ENCODE peak calls at places on chromosome 4, in six cellular contexts. One of them, this sample, is unnamed.

GRCh38 chr4:69649629-69650028 is 3.4 kb downstream of the UGT2A1 start:
- DNase-seq in endothelial cell of umbilical vein: no peak
- DNase-seq in A549: no peak
- DNase-seq in HepG2: no peak
- DNase-seq in heart left ventricle: no peak
- DNase-seq in body of pancreas: no peak
- DNase-seq in this sample: no peak

GRCh38 chr4:78799551-78800495 is 23.7 kb downstream of the BMP2K start:
- DNase-seq in A549: no peak
- DNase-seq in HepG2: no peak
- DNase-seq in endothelial cell of umbilical vein: no peak
- DNase-seq in body of pancreas: no peak
- DNase-seq in heart left ventricle: no peak
- DNase-seq in this sample: no peak

GRCh38 chr4:24640433-24640832 is 56.1 kb upstream of the DHX15 start:
- DNase-seq in heart left ventricle: no peak
- DNase-seq in HepG2: no peak
- DNase-seq in endothelial cell of umbilical vein: no peak
- DNase-seq in A549: no peak
- DNase-seq in body of pancreas: no peak
- DNase-seq in this sample: no peak

GRCh38 chr4:67776746-67777145 is 22.6 kb upstream of the GNRHR start:
- DNase-seq in endothelial cell of umbilical vein: no peak
- DNase-seq in body of pancreas: no peak
- DNase-seq in HepG2: no peak
- DNase-seq in heart left ventricle: no peak
- DNase-seq in A549: no peak
- DNase-seq in this sample: no peak

GRCh38 chr4:169986369-169986768 is 39.8 kb downstream of the MFAP3L start:
- DNase-seq in HepG2: no peak
- DNase-seq in heart left ventricle: no peak
- DNase-seq in endothelial cell of umbilical vein: no peak
- DNase-seq in body of pancreas: no peak
- DNase-seq in A549: no peak
- DNase-seq in this sample: no peak

GRCh38 chr4:104044369-104044768 is 324.6 kb upstream of the TACR3 start:
- DNase-seq in heart left ventricle: no peak
- DNase-seq in A549: no peak
- DNase-seq in body of pancreas: no peak
- DNase-seq in endothelial cell of umbilical vein: no peak
- DNase-seq in HepG2: no peak
- DNase-seq in this sample: no peak

GRCh38 chr4:176970853-176971252 is 178.1 kb upstream of the VEGFC start:
- DNase-seq in body of pancreas: no peak
- DNase-seq in endothelial cell of umbilical vein: no peak
- DNase-seq in heart left ventricle: no peak
- DNase-seq in HepG2: no peak
- DNase-seq in A549: no peak
- DNase-seq in this sample: no peak

GRCh38 chr4:119833611-119834010 is 205.0 kb upstream of the PDE5A start:
- DNase-seq in body of pancreas: no peak
- DNase-seq in endothelial cell of umbilical vein: no peak
- DNase-seq in heart left ventricle: no peak
- DNase-seq in A549: no peak
- DNase-seq in HepG2: no peak
- DNase-seq in this sample: no peak

GRCh38 chr4:141447761-141448160 is 188.6 kb upstream of the IL15 start:
- DNase-seq in heart left ventricle: no peak
- DNase-seq in HepG2: no peak
- DNase-seq in A549: no peak
- DNase-seq in endothelial cell of umbilical vein: no peak
- DNase-seq in body of pancreas: no peak
- DNase-seq in this sample: no peak

GRCh38 chr4:186725422-186726149 is 1.9 kb upstream of the FAT1 start:
- DNase-seq in A549: peak; percentile 86
- DNase-seq in endothelial cell of umbilical vein: peak; percentile 43
- DNase-seq in heart left ventricle: peak; percentile 83
- DNase-seq in body of pancreas: peak; percentile 82
- DNase-seq in HepG2: peak; percentile 68
- DNase-seq in this sample: peak; percentile 33

GRCh38 chr4:8215001-8215427 is 15.9 kb downstream of the SH3TC1 start:
- DNase-seq in endothelial cell of umbilical vein: peak; percentile 20
- DNase-seq in A549: no peak
- DNase-seq in HepG2: no peak
- DNase-seq in body of pancreas: peak; percentile 62
- DNase-seq in heart left ventricle: no peak
- DNase-seq in this sample: peak; percentile 70

GRCh38 chr4:156773648-156774357 is 197.8 kb downstream of the PDGFC start:
- DNase-seq in A549: peak; percentile 2
- DNase-seq in HepG2: no peak
- DNase-seq in body of pancreas: no peak
- DNase-seq in endothelial cell of umbilical vein: no peak
- DNase-seq in heart left ventricle: no peak
- DNase-seq in this sample: no peak

GRCh38 chr4:139975830-139976272 is 178.1 kb downstream of the MAML3 start:
- DNase-seq in endothelial cell of umbilical vein: peak; percentile 68
- DNase-seq in HepG2: no peak
- DNase-seq in heart left ventricle: no peak
- DNase-seq in A549: no peak
- DNase-seq in body of pancreas: peak; percentile 78
- DNase-seq in this sample: no peak

GRCh38 chr4:182918791-182919302 is 1.7 kb upstream of the DCTD start:
- DNase-seq in body of pancreas: no peak
- DNase-seq in endothelial cell of umbilical vein: no peak
- DNase-seq in heart left ventricle: no peak
- DNase-seq in A549: no peak
- DNase-seq in HepG2: no peak
- DNase-seq in this sample: no peak

GRCh38 chr4:23333946-23334878 is 555.6 kb downstream of the PPARGC1A start:
- DNase-seq in endothelial cell of umbilical vein: no peak
- DNase-seq in A549: peak; percentile 28
- DNase-seq in HepG2: no peak
- DNase-seq in heart left ventricle: no peak
- DNase-seq in body of pancreas: peak; percentile 51
- DNase-seq in this sample: no peak

GRCh38 chr4:185540040-185540439 is 4.7 kb upstream of the PDLIM3 start:
- DNase-seq in heart left ventricle: no peak
- DNase-seq in A549: no peak
- DNase-seq in endothelial cell of umbilical vein: no peak
- DNase-seq in body of pancreas: no peak
- DNase-seq in HepG2: no peak
- DNase-seq in this sample: no peak
- TF ChIP-seq POLR2A in heart left ventricle: no peak
- TF ChIP-seq POLR2A in A549: no peak
- TF ChIP-seq POLR2A in endothelial cell of umbilical vein: no peak
- TF ChIP-seq POLR2A in body of pancreas: no peak
- TF ChIP-seq POLR2A in HepG2: no peak
- TF ChIP-seq POLR2A in this sample: no peak

GRCh38 chr4:184263910-184264732 is 46.4 kb upstream of the ENPP6 start:
- DNase-seq in body of pancreas: peak; percentile 94
- DNase-seq in A549: peak; percentile 89
- DNase-seq in HepG2: peak; percentile 87
- DNase-seq in heart left ventricle: peak; percentile 91
- DNase-seq in endothelial cell of umbilical vein: peak; percentile 85
- DNase-seq in this sample: peak; percentile 47

GRCh38 chr4:184263461-184263860 is 45.8 kb upstream of the ENPP6 start:
- DNase-seq in endothelial cell of umbilical vein: no peak
- DNase-seq in A549: no peak
- DNase-seq in body of pancreas: no peak
- DNase-seq in HepG2: no peak
- DNase-seq in heart left ventricle: no peak
- DNase-seq in this sample: no peak

GRCh38 chr4:184267206-184267608 is 49.5 kb upstream of the ENPP6 start:
- DNase-seq in A549: no peak
- DNase-seq in body of pancreas: no peak
- DNase-seq in heart left ventricle: no peak
- DNase-seq in HepG2: no peak
- DNase-seq in endothelial cell of umbilical vein: no peak
- DNase-seq in this sample: no peak

GRCh38 chr4:184267673-184268573 is 50.2 kb upstream of the ENPP6 start:
- DNase-seq in HepG2: peak; percentile 43
- DNase-seq in A549: peak; percentile 58
- DNase-seq in heart left ventricle: peak; percentile 55
- DNase-seq in body of pancreas: peak; percentile 65
- DNase-seq in endothelial cell of umbilical vein: peak; percentile 84
- DNase-seq in this sample: peak; percentile 40

GRCh38 chr4:184265566-184266351 is 48.1 kb upstream of the ENPP6 start:
- DNase-seq in heart left ventricle: no peak
- DNase-seq in HepG2: no peak
- DNase-seq in body of pancreas: no peak
- DNase-seq in endothelial cell of umbilical vein: peak; percentile 55
- DNase-seq in A549: peak; percentile 83
- DNase-seq in this sample: peak; percentile 49
- TF ChIP-seq POLR2A in heart left ventricle: no peak
- TF ChIP-seq POLR2A in HepG2: no peak
- TF ChIP-seq POLR2A in body of pancreas: no peak
- TF ChIP-seq POLR2A in endothelial cell of umbilical vein: no peak
- TF ChIP-seq POLR2A in A549: peak; percentile 54
- TF ChIP-seq POLR2A in this sample: peak; percentile 17

DNA sequence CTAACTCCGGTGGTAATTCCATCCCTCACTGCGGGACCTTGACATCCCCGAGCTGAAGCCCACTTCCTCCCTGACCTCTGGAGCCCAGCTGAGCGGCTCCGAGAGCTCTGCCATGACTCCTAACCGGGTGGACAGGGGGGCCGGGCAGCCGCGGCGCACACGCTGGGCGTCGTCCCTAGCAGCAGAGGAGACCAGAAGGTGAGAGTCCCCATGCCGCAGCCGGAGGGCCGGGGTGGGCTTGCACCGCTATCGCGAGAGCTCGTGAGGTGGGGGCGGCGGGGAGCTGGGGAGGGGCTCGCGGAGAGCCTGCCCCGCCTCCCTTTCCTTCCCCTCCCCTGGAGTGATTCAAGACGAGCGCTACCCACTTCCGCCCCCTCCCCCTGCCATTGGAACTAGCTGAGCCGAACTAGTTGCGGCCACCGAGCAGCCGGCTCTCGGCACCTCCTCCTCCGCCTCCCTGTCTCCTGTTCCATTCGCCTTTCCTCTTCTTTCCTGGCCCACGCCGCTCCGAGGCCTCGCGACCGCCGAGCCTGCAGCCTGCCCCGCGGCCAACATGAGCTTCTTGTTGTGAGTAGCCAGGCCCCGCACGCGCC is at the start of gene MOB1B:
- DNase-seq in endothelial cell of umbilical vein: peak; percentile 88
- DNase-seq in heart left ventricle: peak; percentile 90
- DNase-seq in HepG2: peak; percentile 77
- DNase-seq in A549: peak; percentile 81
- DNase-seq in body of pancreas: peak; percentile 87
- DNase-seq in this sample: peak; percentile 68
- TF ChIP-seq POLR2A in endothelial cell of umbilical vein: peak; percentile 83
- TF ChIP-seq POLR2A in heart left ventricle: peak; percentile 61
- TF ChIP-seq POLR2A in HepG2: peak; percentile 43
- TF ChIP-seq POLR2A in A549: peak; percentile 55
- TF ChIP-seq POLR2A in body of pancreas: peak; percentile 75
- TF ChIP-seq POLR2A in this sample: peak; percentile 82

GRCh38 chr4:158826057-158826456 is 57.2 kb downstream of the FNIP2 start:
- DNase-seq in body of pancreas: no peak
- DNase-seq in A549: no peak
- DNase-seq in endothelial cell of umbilical vein: peak; percentile 30
- DNase-seq in heart left ventricle: no peak
- DNase-seq in HepG2: no peak
- DNase-seq in this sample: no peak
- TF ChIP-seq POLR2A in body of pancreas: no peak
- TF ChIP-seq POLR2A in A549: no peak
- TF ChIP-seq POLR2A in endothelial cell of umbilical vein: no peak
- TF ChIP-seq POLR2A in heart left ventricle: no peak
- TF ChIP-seq POLR2A in HepG2: no peak
- TF ChIP-seq POLR2A in this sample: no peak

GRCh38 chr4:108622828-108623227 is 2.5 kb downstream of the RPL34 start:
- DNase-seq in body of pancreas: no peak
- DNase-seq in HepG2: no peak
- DNase-seq in A549: no peak
- DNase-seq in heart left ventricle: no peak
- DNase-seq in endothelial cell of umbilical vein: no peak
- DNase-seq in this sample: no peak
- TF ChIP-seq POLR2A in body of pancreas: no peak
- TF ChIP-seq POLR2A in HepG2: no peak
- TF ChIP-seq POLR2A in A549: no peak
- TF ChIP-seq POLR2A in heart left ventricle: no peak
- TF ChIP-seq POLR2A in endothelial cell of umbilical vein: no peak
- TF ChIP-seq POLR2A in this sample: no peak

DNA sequence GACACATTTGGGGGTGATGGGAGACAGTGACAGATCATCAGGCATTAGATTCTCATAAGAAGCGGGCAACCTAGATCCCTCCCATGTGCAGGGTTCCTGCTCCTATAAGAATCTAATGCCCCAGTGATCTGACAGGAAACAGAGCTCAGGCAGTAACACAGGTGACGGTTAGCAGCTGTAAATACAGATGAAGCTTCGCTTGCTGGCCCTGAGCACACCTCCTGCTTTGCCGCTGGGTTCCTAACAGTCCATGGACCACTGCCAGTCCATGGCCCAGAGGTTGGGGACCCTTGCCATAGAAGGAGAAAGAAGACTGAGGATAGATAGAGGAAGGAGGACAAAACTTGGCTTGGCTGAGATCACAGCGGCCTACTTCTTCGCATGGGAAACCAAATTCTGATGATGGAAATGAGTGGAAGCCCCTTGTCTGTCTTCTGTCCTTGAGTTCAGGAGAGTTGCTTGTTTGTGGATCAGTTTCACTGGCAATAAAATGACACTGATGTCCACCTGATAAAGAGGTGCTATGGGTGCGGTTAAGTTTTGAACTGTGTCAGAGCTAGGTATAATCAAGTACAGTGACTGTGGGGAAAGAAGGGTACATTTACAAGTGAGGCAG is 1.7 kb upstream of the TIFA start:
- DNase-seq in A549: no peak
- DNase-seq in heart left ventricle: no peak
- DNase-seq in endothelial cell of umbilical vein: no peak
- DNase-seq in body of pancreas: no peak
- DNase-seq in HepG2: no peak
- DNase-seq in this sample: no peak
- TF ChIP-seq POLR2A in A549: no peak
- TF ChIP-seq POLR2A in heart left ventricle: no peak
- TF ChIP-seq POLR2A in endothelial cell of umbilical vein: no peak
- TF ChIP-seq POLR2A in body of pancreas: no peak
- TF ChIP-seq POLR2A in HepG2: no peak
- TF ChIP-seq POLR2A in this sample: no peak

DNA sequence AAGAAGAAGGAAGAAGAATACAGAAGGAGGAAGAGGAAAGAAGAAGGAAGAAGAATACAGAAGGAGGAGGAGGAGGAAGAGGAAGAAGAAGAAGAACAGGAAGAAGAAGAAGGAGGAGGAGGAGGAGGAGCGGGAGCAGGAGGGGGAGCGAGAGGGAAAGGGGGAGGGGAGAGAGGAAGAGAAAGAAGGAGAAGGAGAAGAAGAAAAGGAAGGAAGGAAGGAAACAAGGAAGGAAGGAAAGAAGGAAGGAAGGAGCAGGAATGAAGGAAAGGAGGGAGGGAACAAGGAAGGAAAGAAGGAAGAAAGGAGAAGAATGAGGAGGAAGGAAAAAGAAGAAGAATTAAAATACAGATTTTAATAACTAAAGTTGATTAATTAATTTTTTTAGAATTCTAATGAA is 82.5 kb upstream of the PTPN13 start:
- DNase-seq in body of pancreas: no peak
- DNase-seq in HepG2: no peak
- DNase-seq in endothelial cell of umbilical vein: no peak
- DNase-seq in heart left ventricle: no peak
- DNase-seq in A549: no peak
- DNase-seq in this sample: no peak
- TF ChIP-seq POLR2A in body of pancreas: no peak
- TF ChIP-seq POLR2A in HepG2: no peak
- TF ChIP-seq POLR2A in endothelial cell of umbilical vein: no peak
- TF ChIP-seq POLR2A in heart left ventricle: no peak
- TF ChIP-seq POLR2A in A549: no peak
- TF ChIP-seq POLR2A in this sample: no peak

This sample was measured in H54.